ENCODE peak calls at places on chromosomes 7 and 10, in nine cellular contexts. One of them, this sample, is unnamed.

GRCh38 chr7:27872281-27873005 is 132.5 kb downstream of the TAX1BP1 start:
- DNase-seq in epithelial cell of esophagus: no peak
- DNase-seq in naive thymus-derived CD8-positive, alpha-beta T cell: no peak
- DNase-seq in T follicular helper cell: no peak
- DNase-seq in mucosa of gallbladder: no peak
- DNase-seq in mesothelial cell of epicardium: no peak
- DNase-seq in HTR-8/SVneo: no peak
- DNase-seq in heart left ventricle: no peak
- DNase-seq in tibial nerve: no peak
- DNase-seq in this sample: no peak

GRCh38 chr10:60394444-60394843 is 4.8 kb upstream of the ANK3 start:
- DNase-seq in epithelial cell of esophagus: no peak
- DNase-seq in naive thymus-derived CD8-positive, alpha-beta T cell: no peak
- DNase-seq in T follicular helper cell: no peak
- DNase-seq in mucosa of gallbladder: no peak
- DNase-seq in mesothelial cell of epicardium: no peak
- DNase-seq in HTR-8/SVneo: no peak
- DNase-seq in heart left ventricle: no peak
- DNase-seq in tibial nerve: no peak
- DNase-seq in this sample: no peak

GRCh38 chr7:151559557-151560183 is 40.0 kb upstream of the RHEB start:
- DNase-seq in epithelial cell of esophagus: no peak
- DNase-seq in naive thymus-derived CD8-positive, alpha-beta T cell: no peak
- DNase-seq in T follicular helper cell: no peak
- DNase-seq in mucosa of gallbladder: no peak
- DNase-seq in mesothelial cell of epicardium: no peak
- DNase-seq in HTR-8/SVneo: no peak
- DNase-seq in heart left ventricle: no peak
- DNase-seq in tibial nerve: no peak
- DNase-seq in this sample: no peak

GRCh38 chr7:50557114-50557513 is 8.1 kb downstream of the DDC start:
- DNase-seq in epithelial cell of esophagus: no peak
- DNase-seq in naive thymus-derived CD8-positive, alpha-beta T cell: no peak
- DNase-seq in T follicular helper cell: no peak
- DNase-seq in mucosa of gallbladder: no peak
- DNase-seq in mesothelial cell of epicardium: no peak
- DNase-seq in HTR-8/SVneo: no peak
- DNase-seq in heart left ventricle: no peak
- DNase-seq in tibial nerve: no peak
- DNase-seq in this sample: no peak

GRCh38 chr7:92768501-92769360 is 67.6 kb downstream of the CDK6 start:
- DNase-seq in epithelial cell of esophagus: peak; percentile 78
- DNase-seq in naive thymus-derived CD8-positive, alpha-beta T cell: no peak
- DNase-seq in T follicular helper cell: no peak
- DNase-seq in mucosa of gallbladder: no peak
- DNase-seq in mesothelial cell of epicardium: no peak
- DNase-seq in HTR-8/SVneo: no peak
- DNase-seq in heart left ventricle: no peak
- DNase-seq in tibial nerve: no peak
- DNase-seq in this sample: no peak

GRCh38 chr10:88152720-88153119 is 289.3 kb downstream of the PTEN start:
- DNase-seq in epithelial cell of esophagus: peak; percentile 99
- DNase-seq in naive thymus-derived CD8-positive, alpha-beta T cell: no peak
- DNase-seq in T follicular helper cell: no peak
- DNase-seq in mucosa of gallbladder: no peak
- DNase-seq in mesothelial cell of epicardium: no peak
- DNase-seq in HTR-8/SVneo: peak; percentile 69
- DNase-seq in heart left ventricle: peak; percentile 29
- DNase-seq in tibial nerve: no peak
- DNase-seq in this sample: no peak

GRCh38 chr10:124942317-124943169 is 620 bp downstream of the ZRANB1 start:
- DNase-seq in epithelial cell of esophagus: no peak
- DNase-seq in naive thymus-derived CD8-positive, alpha-beta T cell: no peak
- DNase-seq in T follicular helper cell: no peak
- DNase-seq in mucosa of gallbladder: no peak
- DNase-seq in mesothelial cell of epicardium: no peak
- DNase-seq in HTR-8/SVneo: no peak
- DNase-seq in heart left ventricle: no peak
- DNase-seq in tibial nerve: no peak
- DNase-seq in this sample: no peak

GRCh38 chr10:129031233-129032150 is 435.5 kb upstream of the MGMT start:
- DNase-seq in epithelial cell of esophagus: peak; percentile 25
- DNase-seq in naive thymus-derived CD8-positive, alpha-beta T cell: peak; percentile 78
- DNase-seq in T follicular helper cell: peak; percentile 7
- DNase-seq in mucosa of gallbladder: peak; percentile 44
- DNase-seq in mesothelial cell of epicardium: peak; percentile 59
- DNase-seq in HTR-8/SVneo: no peak
- DNase-seq in heart left ventricle: peak; percentile 47
- DNase-seq in tibial nerve: peak; percentile 37
- DNase-seq in this sample: peak; percentile 76

GRCh38 chr10:130717088-130717487 is 580.9 kb downstream of the GLRX3 start:
- DNase-seq in epithelial cell of esophagus: no peak
- DNase-seq in naive thymus-derived CD8-positive, alpha-beta T cell: no peak
- DNase-seq in T follicular helper cell: no peak
- DNase-seq in mucosa of gallbladder: no peak
- DNase-seq in mesothelial cell of epicardium: no peak
- DNase-seq in HTR-8/SVneo: no peak
- DNase-seq in heart left ventricle: no peak
- DNase-seq in tibial nerve: no peak
- DNase-seq in this sample: no peak

GRCh38 chr7:27185013-27185707 is at the start of gene HOXA11:
- DNase-seq in epithelial cell of esophagus: peak; percentile 44
- DNase-seq in naive thymus-derived CD8-positive, alpha-beta T cell: no peak
- DNase-seq in T follicular helper cell: no peak
- DNase-seq in mucosa of gallbladder: no peak
- DNase-seq in mesothelial cell of epicardium: no peak
- DNase-seq in HTR-8/SVneo: peak; percentile 94
- DNase-seq in heart left ventricle: no peak
- DNase-seq in tibial nerve: peak; percentile 71
- DNase-seq in this sample: no peak

GRCh38 chr7:29987821-29988317 is 1.7 kb downstream of the SCRN1 start:
- DNase-seq in epithelial cell of esophagus: peak; percentile 79
- DNase-seq in naive thymus-derived CD8-positive, alpha-beta T cell: no peak
- DNase-seq in T follicular helper cell: no peak
- DNase-seq in mucosa of gallbladder: no peak
- DNase-seq in mesothelial cell of epicardium: no peak
- DNase-seq in HTR-8/SVneo: peak; percentile 89
- DNase-seq in heart left ventricle: no peak
- DNase-seq in tibial nerve: no peak
- DNase-seq in this sample: no peak

GRCh38 chr7:78649976-78650375 is 803.5 kb downstream of the MAGI2 start:
- DNase-seq in epithelial cell of esophagus: no peak
- DNase-seq in naive thymus-derived CD8-positive, alpha-beta T cell: no peak
- DNase-seq in T follicular helper cell: no peak
- DNase-seq in mucosa of gallbladder: no peak
- DNase-seq in mesothelial cell of epicardium: no peak
- DNase-seq in HTR-8/SVneo: no peak
- DNase-seq in heart left ventricle: no peak
- DNase-seq in tibial nerve: no peak
- DNase-seq in this sample: no peak

GRCh38 chr7:131627589-131628212 is 71.3 kb upstream of the PODXL start:
- DNase-seq in epithelial cell of esophagus: no peak
- DNase-seq in naive thymus-derived CD8-positive, alpha-beta T cell: no peak
- DNase-seq in T follicular helper cell: no peak
- DNase-seq in mucosa of gallbladder: no peak
- DNase-seq in mesothelial cell of epicardium: no peak
- DNase-seq in HTR-8/SVneo: no peak
- DNase-seq in heart left ventricle: no peak
- DNase-seq in tibial nerve: no peak
- DNase-seq in this sample: no peak

This sample was measured in left ventricle myocardium superior.